ENCODE peak calls at places on chromosomes 6 and 20, in five cellular contexts. W is spleen; V is CD8-positive, alpha-beta T cell; S is hepatocyte; D is cardiac muscle cell. G is an unnamed sample. For H3K27me3, the result is how much of the 10 kb centered on the place peaks cover.

GRCh38 chr20:21278829-21279228 is 24.3 kb upstream of the XRN2 start:
- DNase-seq in W (no peak), V (no peak), S (no peak), D (no peak), G (no peak)

GRCh38 chr6:28814032-28814976 is 109.5 kb downstream of the TRIM27 start:
- DNase-seq in W (no peak), V (no peak), S (no peak), D (no peak), G (no peak)

GRCh38 chr20:35319206-35320197 is 27.3 kb upstream of the FAM83C start:
- DNase-seq in W (no peak), V (no peak), S (no peak), D (no peak), G (no peak)

GRCh38 chr20:61708891-61709290 is 356.8 kb downstream of the TAF4 start:
- DNase-seq in W (no peak), V (no peak), S (no peak), D (no peak), G (no peak)

GRCh38 chr6:14379568-14379967 is 262.0 kb downstream of the CD83 start:
- DNase-seq in W (no peak), V (no peak), S (no peak), D (no peak), G (no peak)

GRCh38 chr20:51788822-51789221 is 13.5 kb downstream of the SALL4 start:
- DNase-seq in W (no peak), V (no peak), S (no peak), D (no peak), G (no peak)

GRCh38 chr20:23393999-23394775 is 27.1 kb downstream of the NAPB start:
- DNase-seq in W (no peak), V (no peak), S (no peak), D (no peak), G (no peak)

GRCh38 chr6:146582857-146583256 is 15.9 kb upstream of the ADGB start:
- DNase-seq in W (no peak), V (no peak), S (peak), D (peak), G (no peak)

GRCh38 chr20:57620999-57621398 is 773 bp upstream of the ZBP1 start:
- DNase-seq in W (peak), V (no peak), S (no peak), D (no peak), G (no peak)

GRCh38 chr6:146864885-146865284 is 266.1 kb downstream of the ADGB start:
- DNase-seq in W (no peak), V (no peak), S (no peak), D (no peak), G (no peak)

GRCh38 chr6:90406957-90407356 is 110.3 kb upstream of the BACH2 start:
- DNase-seq in W (no peak), V (no peak), S (peak), D (peak), G (no peak)

GRCh38 chr6:45477785-45478184 is 100.1 kb upstream of the SUPT3H start:
- DNase-seq in W (no peak), V (no peak), S (no peak), D (no peak), G (no peak)

GRCh38 chr6:4356899-4357659 is 221.7 kb upstream of the ECI2 start:
- DNase-seq in W (no peak), V (no peak), S (no peak), D (peak), G (no peak)

GRCh38 chr6:125220712-125221111 is 67.1 kb downstream of the TPD52L1 start:
- DNase-seq in W (no peak), V (no peak), S (peak), D (peak), G (no peak)

GRCh38 chr6:67252663-67253062 is 1382.4 kb upstream of the ADGRB3 start:
- DNase-seq in W (no peak), V (no peak), S (no peak), D (peak), G (no peak)

GRCh38 chr20:53706511-53707031 is 112.9 kb upstream of the ZNF217 start:
- DNase-seq in W (no peak), V (no peak), S (peak), D (peak), G (peak)

GRCh38 chr6:96236471-96236870 is 220.7 kb downstream of the FUT9 start:
- DNase-seq in W (no peak), V (no peak), S (no peak), D (no peak), G (no peak)

GRCh38 chr6:80523531-80523970 is 417.1 kb downstream of the BCKDHB start:
- DNase-seq in W (peak), V (no peak), S (peak), D (no peak), G (no peak)

GRCh38 chr6:163994566-163994965 is 580.0 kb downstream of the QKI start:
- DNase-seq in W (no peak), V (no peak), S (no peak), D (no peak), G (no peak)

GRCh38 chr6:23696946-23697345 is 429.1 kb upstream of the NRSN1 start:
- DNase-seq in W (no peak), V (no peak), S (peak), D (no peak), G (no peak)

GRCh38 chr6:6547111-6547879 is 41.2 kb upstream of the LY86 start:
- DNase-seq in W (peak), V (peak), S (peak), D (peak), G (no peak)

GRCh38 chr6:28597217-28597835 is 71.6 kb downstream of the GPX5 start:
- DNase-seq in W (no peak), V (no peak), S (peak), D (peak), G (peak)

GRCh38 chr6:128740951-128741350 is 142.0 kb upstream of the LAMA2 start:
- DNase-seq in W (no peak), V (no peak), S (no peak), D (peak), G (no peak)

GRCh38 chr20:56418385-56418861 is 6.4 kb downstream of the CASS4 start:
- DNase-seq in W (no peak), V (no peak), S (no peak), D (peak), G (no peak)

GRCh38 chr6:117601811-117602150 is 530 bp downstream of the GOPC start:
- DNase-seq in W (no peak), V (no peak), S (no peak), D (no peak), G (no peak)

GRCh38 chr6:18990313-18990978 is 603.3 kb downstream of the RNF144B start:
- DNase-seq in W (peak), V (no peak), S (peak), D (peak), G (peak)

GRCh38 chr20:6492396-6493055 is 275.0 kb upstream of the BMP2 start:
- DNase-seq in W (no peak), V (no peak), S (peak), D (peak), G (no peak)

GRCh38 chr6:133240511-133241087 is 558 bp upstream of the EYA4 start:
- DNase-seq in W (no peak), V (no peak), S (peak), D (peak), G (no peak)
- TF ChIP-seq CTCF in W (no peak), V (no peak), S (peak), D (peak), G (no peak)

DNA sequence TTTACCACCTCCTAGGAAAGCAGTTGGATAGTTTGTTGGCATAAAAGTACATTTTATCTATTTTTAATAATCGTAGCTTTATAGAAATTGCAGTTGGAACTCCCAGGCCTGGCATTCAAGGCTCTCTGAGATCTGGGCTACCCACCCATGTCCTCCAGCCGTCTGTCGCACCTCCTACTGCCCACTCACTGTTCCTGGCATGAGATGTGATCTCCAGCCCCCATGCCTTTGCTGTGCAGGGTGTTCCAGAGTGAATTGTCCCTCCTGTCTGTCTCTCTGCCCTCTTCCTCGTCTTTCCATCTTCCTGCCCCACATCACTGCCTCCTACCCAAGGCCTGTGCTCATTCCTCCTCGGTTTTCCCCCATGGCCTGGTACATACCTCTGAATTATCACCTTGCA is 50.7 kb downstream of the PTPN1 start:
- DNase-seq in W (no peak), V (no peak), S (no peak), D (no peak), G (no peak)
- H3K4me3 ChIP-seq in W (no peak), V (no peak), S (no peak), D (no peak), G (no peak)

DNA sequence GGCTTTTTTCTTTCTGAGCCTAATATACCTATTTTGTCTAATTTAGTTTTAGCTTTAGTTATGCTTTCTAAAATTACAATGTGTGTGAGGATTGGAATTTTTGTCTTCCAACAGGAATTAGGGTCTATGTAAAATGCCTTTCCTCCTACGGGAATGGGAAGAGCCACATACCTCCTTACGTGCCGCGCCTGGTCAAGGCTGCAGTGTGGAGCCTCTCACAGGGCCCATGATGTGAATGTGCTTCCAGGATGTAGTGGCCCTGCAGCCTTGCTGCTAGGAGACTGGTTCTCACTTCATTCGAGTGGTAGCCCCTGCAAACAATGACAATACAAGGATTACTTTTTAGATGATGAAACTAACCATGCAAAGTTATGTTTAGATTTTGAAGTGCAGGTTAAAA is 110.2 kb downstream of the SOBP start:
- DNase-seq in W (no peak), V (no peak), S (no peak), D (no peak), G (no peak)
- H3K27me3 ChIP-seq in W (under half), V (under half), S (under half), D (under half), G (under half)

GRCh38 chr6:138106665-138107077 is 548 bp downstream of the PERP start:
- DNase-seq in W (no peak), V (no peak), S (no peak), D (no peak), G (no peak)

GRCh38 chr6:138107752-138108592 is 753 bp upstream of the PERP start:
- DNase-seq in W (no peak), V (no peak), S (peak), D (no peak), G (no peak)

GRCh38 chr6:138105880-138106664 is 1.1 kb downstream of the PERP start:
- DNase-seq in W (no peak), V (no peak), S (peak), D (no peak), G (no peak)

GRCh38 chr6:138105446-138105845 is 1.8 kb downstream of the PERP start:
- DNase-seq in W (no peak), V (no peak), S (peak), D (no peak), G (no peak)

DNA sequence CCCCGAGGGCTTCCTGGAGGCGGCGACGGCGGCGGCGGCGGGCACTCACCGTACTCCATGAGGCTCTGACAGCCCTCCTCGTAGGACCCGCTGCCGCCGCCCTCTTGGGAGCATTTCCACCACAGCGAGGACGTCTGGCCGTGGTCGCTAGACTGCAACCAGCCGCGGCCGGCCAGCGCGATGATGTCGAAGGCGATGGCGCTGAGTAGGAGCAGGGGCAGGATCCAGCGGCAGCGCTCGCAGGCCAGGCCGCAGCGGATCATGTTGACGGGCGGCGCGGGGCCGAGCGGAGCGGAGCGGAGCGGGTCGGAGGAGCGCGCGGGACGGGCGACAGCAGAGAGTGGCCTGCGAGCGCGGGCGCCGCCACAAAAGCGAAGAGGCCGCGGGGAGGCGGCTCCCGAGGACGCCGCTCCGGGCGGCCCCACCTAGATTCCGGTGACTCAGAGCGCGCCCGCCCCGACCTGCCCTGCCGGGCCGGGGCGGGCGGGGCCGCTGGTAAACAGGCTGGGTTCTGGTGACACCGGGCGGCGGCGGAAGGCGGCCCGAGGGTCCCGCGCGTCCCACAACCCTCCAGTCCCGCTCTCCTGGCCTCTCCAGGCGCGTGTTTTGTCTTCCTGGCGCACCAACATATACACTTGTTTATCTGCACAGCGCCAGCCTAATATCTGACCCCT is at the start of gene PERP:
- DNase-seq in W (peak), V (peak), S (peak), D (peak), G (peak)
- TF ChIP-seq CTCF in W (no peak), V (no peak), S (no peak), D (no peak), G (no peak)

DNA sequence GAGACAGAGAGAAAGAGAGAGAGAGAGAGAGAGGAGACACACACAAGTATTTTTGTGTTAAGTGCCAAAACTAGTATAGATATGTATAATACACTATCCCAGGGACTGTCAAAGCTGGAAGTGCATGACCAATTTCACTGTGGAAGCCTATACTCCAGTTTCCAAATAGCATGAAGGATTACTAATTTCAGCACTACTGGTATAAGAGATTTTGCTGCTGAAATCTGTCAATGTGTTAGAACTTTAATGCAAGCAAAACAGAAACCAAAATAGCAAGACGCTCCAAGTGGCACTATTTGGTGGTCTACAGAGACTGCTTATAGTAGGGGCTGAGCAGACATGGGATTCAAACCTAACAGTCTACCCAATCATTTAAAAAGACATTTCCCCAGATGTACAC is 284.8 kb downstream of the BTBD9 start:
- DNase-seq in W (no peak), V (no peak), S (no peak), D (peak), G (peak)
- H3K4me3 ChIP-seq in W (no peak), V (no peak), S (no peak), D (no peak), G (peak)

GRCh38 chr20:63350196-63350595 is 11.0 kb downstream of the CHRNA4 start:
- DNase-seq in W (no peak), V (no peak), S (no peak), D (no peak), G (no peak)

GRCh38 chr20:63349516-63349895 is 11.6 kb downstream of the CHRNA4 start:
- DNase-seq in W (no peak), V (no peak), S (no peak), D (no peak), G (no peak)

GRCh38 chr20:63351380-63351700 is 9.8 kb downstream of the CHRNA4 start:
- DNase-seq in W (no peak), V (no peak), S (no peak), D (no peak), G (no peak)

GRCh38 chr20:63351811-63352591 is 9.1 kb downstream of the CHRNA4 start:
- DNase-seq in W (no peak), V (no peak), S (peak), D (no peak), G (no peak)

GRCh38 chr20:63350597-63351379 is 10.4 kb downstream of the CHRNA4 start:
- DNase-seq in W (no peak), V (no peak), S (no peak), D (no peak), G (no peak)
- H3K27me3 ChIP-seq in W (under half), V (under half), S (under half), D (under half), G (under half)

DNA sequence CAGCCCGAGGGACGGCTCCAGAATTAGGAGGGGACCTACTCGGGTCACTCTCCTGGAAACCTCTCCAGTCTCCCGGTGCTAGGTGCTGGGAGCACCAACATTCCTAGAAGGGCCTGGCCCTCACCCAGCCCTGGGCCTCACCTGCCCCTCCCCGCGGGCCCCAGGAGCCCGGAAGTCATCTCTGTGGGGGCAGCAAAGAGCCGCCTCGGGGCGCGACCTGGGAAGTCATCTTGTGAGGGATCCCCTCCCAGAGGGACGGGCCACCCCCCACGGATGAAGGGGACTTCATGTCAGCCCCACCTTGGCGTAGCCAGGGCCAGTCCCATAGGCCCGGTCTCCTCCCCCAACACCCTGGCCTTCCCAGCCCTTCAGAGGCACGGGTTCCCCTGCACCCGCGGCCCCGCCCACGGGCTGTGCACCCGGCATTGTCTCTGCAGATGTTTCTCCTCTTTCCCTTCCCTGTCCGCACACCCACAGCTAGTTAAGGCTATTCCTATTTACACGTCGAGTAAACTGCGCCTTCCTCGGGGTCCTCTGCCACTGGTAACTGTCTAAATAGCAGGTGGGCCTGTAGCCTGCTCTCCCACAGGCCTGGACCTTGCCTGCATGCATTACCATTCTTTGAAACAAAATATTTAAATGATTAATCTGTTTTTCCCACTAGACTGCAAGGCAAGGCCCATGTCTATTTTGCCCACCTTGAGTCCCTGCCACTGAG is 896 bp upstream of the RNASET2 start:
- DNase-seq in W (peak), V (no peak), S (peak), D (peak), G (peak)
- TF ChIP-seq CTCF in W (no peak), V (no peak), S (peak), D (no peak), G (peak)

DNA sequence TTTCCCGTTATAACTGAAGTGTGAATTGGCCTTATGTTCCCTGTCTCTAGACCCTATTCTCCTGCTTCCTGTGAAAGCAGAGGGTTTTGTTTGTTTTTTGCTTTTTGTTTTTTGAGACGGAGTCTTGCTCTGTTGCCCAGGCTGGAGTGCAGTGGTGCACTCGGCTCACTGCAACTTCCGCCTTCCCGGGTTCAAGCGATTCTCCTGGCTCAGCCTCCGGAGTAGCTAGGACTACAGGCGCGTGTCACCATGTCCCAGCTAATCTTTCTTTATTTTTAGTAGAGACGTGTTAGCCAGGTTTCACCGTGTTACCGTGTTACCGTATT is 674 bp upstream of the GNMT start:
- DNase-seq in W (no peak), V (no peak), S (no peak), D (no peak), G (no peak)
- H3K4me3 ChIP-seq in W (peak), V (peak), S (peak), D (peak), G (no peak)

DNA sequence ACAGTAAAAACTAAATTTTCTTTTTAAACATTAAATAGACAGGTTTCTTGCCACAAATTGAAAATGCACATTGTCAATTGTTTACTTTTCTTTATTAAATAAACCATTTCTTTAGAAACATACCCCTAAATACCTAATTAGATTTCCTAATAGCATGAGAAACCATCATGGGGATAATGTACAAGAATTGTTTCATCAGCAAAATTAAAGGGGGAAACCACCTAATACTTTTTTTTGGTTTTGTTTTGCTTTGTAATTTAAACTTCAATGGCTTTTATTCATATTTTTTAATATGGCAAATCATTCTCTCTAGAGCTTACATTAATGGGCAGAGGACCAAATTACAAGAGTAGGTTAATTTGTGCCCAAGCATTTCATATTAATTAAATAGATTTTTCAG is 987.9 kb downstream of the EPHA7 start:
- DNase-seq in W (no peak), V (no peak), S (no peak), D (no peak), G (no peak)
- H3K27me3 ChIP-seq in W (under half), V (under half), S (under half), D (under half), G (under half)

G was measured in GM06990.